ENCODE peak calls at places on chromosome 20, in six cellular contexts. L, Y, K, Q, D and C are unnamed samples.

GRCh38 chr20:51399138-51399890 is 143.2 kb downstream of the NFATC2 start:
- DNase-seq in L (no peak), Y (no peak), K (no peak), Q (no peak), D (no peak), C (peak; percentile 0)

GRCh38 chr20:23257848-23258746 is 92.5 kb upstream of the NXT1 start:
- DNase-seq in L (no peak), Y (peak; percentile 86), K (peak; percentile 90), Q (no peak), D (no peak), C (peak; percentile 40)

GRCh38 chr20:17636523-17637412 is 45.3 kb downstream of the RRBP1 start:
- DNase-seq in L (no peak), Y (no peak), K (no peak), Q (no peak), D (no peak), C (no peak)

GRCh38 chr20:2141592-2142575 is 40.3 kb downstream of the STK35 start:
- DNase-seq in L (no peak), Y (no peak), K (no peak), Q (no peak), D (no peak), C (no peak)

GRCh38 chr20:50141811-50142561 is 11.5 kb downstream of the PEDS1 start:
- DNase-seq in L (no peak), Y (no peak), K (no peak), Q (no peak), D (no peak), C (no peak)

GRCh38 chr20:5674176-5674660 is 76.0 kb upstream of the SHLD1 start:
- DNase-seq in L (no peak), Y (peak; percentile 43), K (peak; percentile 11), Q (no peak), D (no peak), C (peak; percentile 66)

GRCh38 chr20:49361872-49362663 is 84.2 kb upstream of the ZNFX1 start:
- DNase-seq in L (no peak), Y (no peak), K (no peak), Q (no peak), D (no peak), C (no peak)

GRCh38 chr20:5524886-5525285 is 208.1 kb upstream of the PROKR2 start:
- DNase-seq in L (no peak), Y (no peak), K (no peak), Q (no peak), D (no peak), C (no peak)

GRCh38 chr20:9609892-9610502 is 95.6 kb downstream of the LAMP5 start:
- DNase-seq in L (peak; percentile 64), Y (peak; percentile 70), K (peak; percentile 41), Q (no peak), D (no peak), C (peak; percentile 27)

GRCh38 chr20:58797371-58798050 is 53.2 kb downstream of the GNAS-AS1 start:
- DNase-seq in L (no peak), Y (no peak), K (no peak), Q (no peak), D (no peak), C (no peak)

GRCh38 chr20:32036716-32037355 is 15.2 kb upstream of the HCK start:
- DNase-seq in L (no peak), Y (no peak), K (no peak), Q (no peak), D (no peak), C (no peak)

GRCh38 chr20:46746972-46747371 is 37.5 kb downstream of the SLC2A10 start:
- DNase-seq in L (no peak), Y (peak; percentile 68), K (peak; percentile 29), Q (no peak), D (peak; percentile 70), C (no peak)

GRCh38 chr20:61251529-61252393 is at the start of gene CDH4:
- DNase-seq in L (peak; percentile 22), Y (peak; percentile 62), K (peak; percentile 27), Q (no peak), D (no peak), C (no peak)

GRCh38 chr20:25195962-25196700 is 619 bp downstream of the ENTPD6 start:
- DNase-seq in L (peak; percentile 64), Y (peak; percentile 46), K (no peak), Q (no peak), D (peak; percentile 3), C (peak; percentile 10)